ENCODE peak calls at places on chromosomes 1 and 21, in seven cellular contexts. A, Q, C, G, D, Z and R are unnamed samples.

GRCh38 chr1:207841907-207842306 is 69.0 kb downstream of the CD34 start:
- DNase-seq in A (no peak), Q (no peak), G (no peak), Z (no peak), C (no peak), D (no peak), R (no peak)

GRCh38 chr1:224466151-224466550 is 31.6 kb upstream of the WDR26 start:
- DNase-seq in Z (no peak), C (no peak), Q (no peak), D (no peak), A (no peak), G (no peak), R (no peak)

GRCh38 chr1:81679972-81680371 is 120.8 kb upstream of the ADGRL2 start:
- DNase-seq in C (no peak), Z (no peak), Q (peak; percentile 45), G (peak; percentile 59), A (no peak), D (no peak), R (no peak)

GRCh38 chr1:197736689-197737088 is 38.6 kb downstream of the DENND1B start:
- DNase-seq in C (no peak), G (peak; percentile 65), A (no peak), Z (no peak), Q (peak; percentile 60), D (no peak), R (no peak)

GRCh38 chr1:211017066-211017691 is 116.8 kb downstream of the KCNH1 start:
- DNase-seq in C (no peak), Q (peak; percentile 6), G (peak; percentile 24), D (no peak), A (no peak), Z (no peak), R (no peak)

GRCh38 chr1:244751271-244751895 is 84.1 kb upstream of the COX20 start:
- DNase-seq in G (no peak), D (no peak), C (no peak), Z (no peak), Q (no peak), A (no peak), R (no peak)

GRCh38 chr21:40622531-40622930 is 224.4 kb downstream of the DSCAM start:
- DNase-seq in A (no peak), Z (no peak), C (no peak), D (no peak), Q (no peak), G (peak; percentile 70), R (no peak)

GRCh38 chr1:185459141-185459540 is 142.1 kb upstream of the IVNS1ABP start:
- DNase-seq in Q (no peak), A (no peak), C (no peak), Z (no peak), D (no peak), G (no peak), R (no peak)

GRCh38 chr1:230153655-230154296 is 86.7 kb downstream of the GALNT2 start:
- DNase-seq in D (no peak), C (no peak), A (no peak), Q (peak; percentile 61), G (peak; percentile 74), Z (no peak), R (peak; percentile 42)

GRCh38 chr1:19028110-19028509 is 71.6 kb upstream of the IFFO2 start:
- DNase-seq in Z (no peak), G (no peak), A (no peak), C (no peak), Q (no peak), D (no peak), R (peak; percentile 52)

GRCh38 chr1:97243973-97244560 is 522.5 kb downstream of the PTBP2 start:
- DNase-seq in D (no peak), G (peak; percentile 25), A (no peak), Z (no peak), Q (peak; percentile 29), C (no peak), R (no peak)

GRCh38 chr21:36203603-36203889 is 46.9 kb downstream of the DOP1B start:
- DNase-seq in Q (peak; percentile 92), Z (no peak), A (no peak), D (peak; percentile 80), C (no peak), G (peak; percentile 91), R (peak; percentile 37)

GRCh38 chr1:45246760-45247159 is 40.4 kb upstream of the ZSWIM5 start:
- DNase-seq in C (no peak), Z (no peak), G (peak; percentile 84), Q (peak; percentile 91), A (no peak), D (no peak), R (no peak)

GRCh38 chr1:40847023-40847740 is 15.0 kb downstream of the CITED4 start:
- DNase-seq in Q (peak; percentile 18), Z (no peak), A (no peak), C (no peak), D (no peak), G (peak; percentile 27), R (no peak)

GRCh38 chr1:26700711-26701110 is 4.9 kb downstream of the ARID1A start:
- DNase-seq in Z (no peak), C (no peak), G (peak; percentile 61), Q (peak; percentile 60), A (no peak), D (no peak), R (no peak)
- H3K27ac ChIP-seq in Z (peak overlapping the region; percentile 99), C (peak overlapping the region; percentile 98), G (peak overlapping the region; percentile 26), Q (no peak overlapping the region), A (peak overlapping the region; percentile 37), D (peak overlapping the region; percentile 82), R (no peak overlapping the region)

GRCh38 chr1:54219688-54220003 is 19.7 kb downstream of the MRPL37 start:
- DNase-seq in D (no peak), G (no peak), A (no peak), Q (peak; percentile 40), C (no peak), Z (no peak), R (no peak)

GRCh38 chr1:54221867-54222484 is 22.0 kb downstream of the MRPL37 start:
- DNase-seq in C (no peak), A (no peak), D (no peak), G (no peak), Q (no peak), Z (no peak), R (no peak)

GRCh38 chr1:54220004-54220811 is 20.2 kb downstream of the MRPL37 start:
- DNase-seq in C (no peak), Z (no peak), D (no peak), Q (peak; percentile 45), A (peak; percentile 66), G (peak; percentile 45), R (peak; percentile 41)

GRCh38 chr1:54222711-54223110 is 22.7 kb downstream of the MRPL37 start:
- DNase-seq in Q (no peak), D (no peak), G (no peak), Z (no peak), C (no peak), A (no peak), R (no peak)

DNA sequence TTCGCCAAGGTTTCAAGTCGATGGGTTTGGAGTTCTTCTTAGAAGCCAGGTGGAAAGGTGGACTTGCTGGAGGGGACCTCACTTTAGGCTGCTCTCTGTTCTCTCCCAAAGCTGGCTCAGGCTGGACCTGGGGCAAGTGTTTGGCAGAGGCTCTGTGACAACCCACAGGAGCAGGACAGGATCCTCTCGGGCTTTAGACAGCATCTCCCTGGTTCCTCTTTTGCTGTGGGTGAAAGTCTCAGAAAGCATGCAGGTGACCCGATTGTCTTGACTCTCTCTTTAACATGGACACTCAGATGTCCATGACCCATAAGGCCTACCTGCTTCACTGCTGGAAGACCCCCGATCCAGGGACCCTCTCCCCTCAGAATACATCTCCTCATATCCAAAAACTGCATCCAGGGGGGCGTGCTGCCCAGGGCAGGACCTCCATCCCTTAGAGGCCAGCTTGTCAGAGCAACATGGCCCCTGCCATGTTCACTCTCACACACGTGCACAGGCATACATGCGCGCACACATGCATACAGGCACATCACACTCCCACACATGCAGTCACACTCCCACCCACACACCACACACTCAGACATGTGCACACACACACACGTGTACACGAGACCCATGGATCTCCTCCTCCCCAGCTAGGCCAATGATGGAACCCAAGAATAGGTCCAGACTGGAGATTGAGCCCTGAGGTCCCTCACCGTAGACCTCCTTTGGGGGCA is 21.3 kb downstream of the MRPL37 start:
- DNase-seq in G (no peak), D (no peak), A (no peak), Q (no peak), C (no peak), Z (no peak), R (no peak)
- H3K27ac ChIP-seq in G (peak overlapping the region; percentile 77), D (no peak overlapping the region), A (no peak overlapping the region), Q (no peak overlapping the region), C (peak overlapping the region; percentile 63), Z (peak overlapping the region; percentile 42), R (no peak overlapping the region)

GRCh38 chr1:203663820-203664219 is 37.2 kb downstream of the ATP2B4 start:
- DNase-seq in G (peak; percentile 55), C (no peak), A (no peak), D (no peak), Z (no peak), Q (peak; percentile 61), R (no peak)

GRCh38 chr1:203667616-203668015 is 41.0 kb downstream of the ATP2B4 start:
- DNase-seq in D (no peak), Z (no peak), G (peak; percentile 35), A (no peak), C (peak; percentile 29), Q (no peak), R (no peak)

GRCh38 chr1:203668401-203668800 is 41.8 kb downstream of the ATP2B4 start:
- DNase-seq in C (no peak), Z (no peak), G (no peak), A (no peak), D (no peak), Q (peak; percentile 58), R (no peak)

GRCh38 chr1:203665986-203666385 is 39.4 kb downstream of the ATP2B4 start:
- DNase-seq in Z (no peak), A (no peak), D (no peak), C (no peak), Q (peak; percentile 46), G (peak; percentile 46), R (no peak)

GRCh38 chr1:203666621-203667020 is 40.0 kb downstream of the ATP2B4 start:
- DNase-seq in D (no peak), Z (no peak), C (no peak), A (no peak), Q (no peak), G (peak; percentile 44), R (no peak)
- H3K27ac ChIP-seq in D (no peak overlapping the region), Z (peak overlapping the region; percentile 38), C (peak overlapping the region; percentile 90), A (peak overlapping the region; percentile 53), Q (no peak overlapping the region), G (peak overlapping the region; percentile 70), R (no peak overlapping the region)

GRCh38 chr1:7470904-7471638 is 300.0 kb upstream of the VAMP3 start:
- DNase-seq in G (peak; percentile 98), A (peak; percentile 87), D (peak; percentile 96), Q (peak; percentile 99), Z (peak; percentile 72), C (peak; percentile 59), R (no peak)
- H3K27ac ChIP-seq in G (peak overlapping the region; percentile 98), A (peak overlapping the region; percentile 71), D (peak overlapping the region; percentile 61), Q (peak overlapping the region; percentile 97), Z (peak overlapping the region; percentile 51), C (peak overlapping the region; percentile 29), R (no peak overlapping the region)